ENCODE peak calls at places on chromosomes 11 and 22, in five cellular contexts. N is iris pigment epithelial cell; O is EL; H is aorta; I is CD8-positive, alpha-beta T cell. M is an unnamed sample.

GRCh38 chr11:70384486-70385152 is 13.7 kb upstream of the CTTN start:
- DNase-seq in N (no peak), O (no peak), H (no peak), I (no peak), M (no peak)

GRCh38 chr22:44693756-44694155 is 8.2 kb upstream of the PRR5 start:
- DNase-seq in N (no peak), O (no peak), H (no peak), I (no peak), M (no peak)

GRCh38 chr22:40932396-40932795 is 18.8 kb upstream of the RBX1 start:
- DNase-seq in N (peak; percentile 11), O (no peak), H (no peak), I (no peak), M (no peak)

GRCh38 chr11:93622043-93622442 is 39.4 kb upstream of the CEP295 start:
- DNase-seq in N (no peak), O (no peak), H (no peak), I (no peak), M (no peak)

GRCh38 chr11:91624021-91624420 is 600.6 kb upstream of the FAT3 start:
- DNase-seq in N (no peak), O (no peak), H (no peak), I (no peak), M (no peak)

GRCh38 chr11:100681064-100681502 is 6.0 kb upstream of the ARHGAP42 start:
- DNase-seq in N (peak; percentile 70), O (peak; percentile 23), H (no peak), I (no peak), M (peak; percentile 79)

GRCh38 chr11:110518809-110519514 is 89.2 kb downstream of the FDX1 start:
- DNase-seq in N (peak; percentile 63), O (peak; percentile 51), H (no peak), I (no peak), M (no peak)

GRCh38 chr22:20965888-20966855 is 883 bp upstream of the AIFM3 start:
- DNase-seq in N (no peak), O (no peak), H (no peak), I (no peak), M (no peak)

GRCh38 chr11:124174001-124174400 is 9.1 kb upstream of the OR10D3 start:
- DNase-seq in N (peak; percentile 93), O (peak; percentile 13), H (no peak), I (no peak), M (no peak)

GRCh38 chr11:20021771-20022362 is 138.4 kb downstream of the DBX1 start:
- DNase-seq in N (no peak), O (no peak), H (no peak), I (no peak), M (no peak)

GRCh38 chr11:28566643-28567042 is 458.5 kb downstream of the METTL15 start:
- DNase-seq in N (peak; percentile 98), O (peak; percentile 98), H (peak; percentile 93), I (no peak), M (peak; percentile 37)

GRCh38 chr11:67371549-67372231 is 1.7 kb downstream of the CLCF1 start:
- DNase-seq in N (peak; percentile 65), O (peak; percentile 65), H (no peak), I (no peak), M (peak; percentile 64)

GRCh38 chr11:103624708-103625623 is 411.5 kb upstream of the DDI1 start:
- DNase-seq in N (peak; percentile 86), O (peak; percentile 96), H (no peak), I (no peak), M (no peak)

GRCh38 chr22:46769191-46769675 is 6.8 kb downstream of the TBC1D22A start:
- DNase-seq in N (no peak), O (no peak), H (peak; percentile 68), I (no peak), M (peak; percentile 46)

GRCh38 chr22:49770454-49771265 is 57.0 kb downstream of the BRD1 start:
- DNase-seq in N (no peak), O (no peak), H (peak; percentile 59), I (no peak), M (peak; percentile 28)

GRCh38 chr11:61516675-61517516 is 8.3 kb downstream of the LRRC10B start:
- DNase-seq in N (no peak), O (peak; percentile 37), H (peak; percentile 84), I (peak; percentile 45), M (no peak)

GRCh38 chr11:6568191-6568918 is 35.1 kb downstream of the RRP8 start:
- DNase-seq in N (peak; percentile 78), O (peak; percentile 20), H (peak; percentile 44), I (no peak), M (no peak)

GRCh38 chr22:42280836-42281235 is 10.4 kb upstream of the TCF20 start:
- DNase-seq in N (no peak), O (no peak), H (peak; percentile 36), I (no peak), M (no peak)

GRCh38 chr22:38570841-38571364 is 920 bp upstream of the DMC1 start:
- DNase-seq in N (peak; percentile 24), O (peak; percentile 44), H (peak; percentile 87), I (peak; percentile 7), M (peak; percentile 51)

GRCh38 chr11:74592063-74592440 is 330 bp upstream of the POLD3 start:
- DNase-seq in N (peak; percentile 21), O (no peak), H (no peak), I (no peak), M (no peak)

GRCh38 chr22:45769569-45770210 is 98.1 kb downstream of the ATXN10 start:
- DNase-seq in N (no peak), O (no peak), H (no peak), I (no peak), M (no peak)

GRCh38 chr22:46010951-46011626 is 34.1 kb upstream of the WNT7B start:
- DNase-seq in N (no peak), O (no peak), H (peak; percentile 72), I (no peak), M (peak; percentile 35)

GRCh38 chr22:49955581-49956417 is 4.8 kb upstream of the PIM3 start:
- DNase-seq in N (no peak), O (no peak), H (no peak), I (no peak), M (no peak)

GRCh38 chr22:23073506-23074229 is 3.3 kb downstream of the GNAZ start:
- DNase-seq in N (no peak), O (no peak), H (peak; percentile 67), I (no peak), M (peak; percentile 23)

GRCh38 chr11:11081273-11081672 is 223.4 kb upstream of the ZBED5 start:
- DNase-seq in N (no peak), O (no peak), H (no peak), I (no peak), M (no peak)

GRCh38 chr11:117426297-117426685 is 98.6 kb downstream of the CEP164 start:
- DNase-seq in N (peak; percentile 33), O (peak; percentile 41), H (peak; percentile 88), I (peak; percentile 51), M (peak; percentile 73)

GRCh38 chr11:24833598-24833997 is 336.7 kb downstream of the LUZP2 start:
- DNase-seq in N (no peak), O (no peak), H (no peak), I (no peak), M (no peak)

GRCh38 chr11:92295175-92296137 is 70.8 kb downstream of the FAT3 start:
- DNase-seq in N (no peak), O (peak; percentile 62), H (no peak), I (no peak), M (no peak)

GRCh38 chr11:70073881-70074371 is 4.2 kb upstream of the ANO1 start:
- DNase-seq in N (peak; percentile 26), O (peak; percentile 10), H (peak; percentile 80), I (no peak), M (no peak)

GRCh38 chr11:13120691-13121090 is 111.6 kb downstream of the RASSF10 start:
- DNase-seq in N (peak; percentile 62), O (peak; percentile 85), H (no peak), I (no peak), M (no peak)

GRCh38 chr22:29260601-29261315 is 7.0 kb downstream of the RHBDD3 start:
- DNase-seq in N (no peak), O (no peak), H (no peak), I (no peak), M (no peak)

GRCh38 chr11:69704508-69705245 is 855 bp upstream of the FGF19 start:
- DNase-seq in N (peak; percentile 25), O (peak; percentile 18), H (no peak), I (no peak), M (no peak)

GRCh38 chr22:48492371-48493320 is 1335.0 kb downstream of the BRD1 start:
- DNase-seq in N (peak; percentile 76), O (peak; percentile 63), H (peak; percentile 64), I (no peak), M (peak; percentile 69)

GRCh38 chr11:111913997-111914396 is 1.5 kb downstream of the HSPB2 start:
- DNase-seq in N (peak; percentile 67), O (peak; percentile 82), H (peak; percentile 87), I (no peak), M (no peak)

GRCh38 chr22:46734830-46735453 is 3.1 kb downstream of the CERK start:
- DNase-seq in N (peak; percentile 24), O (no peak), H (no peak), I (peak; percentile 46), M (peak; percentile 79)

GRCh38 chr11:65524010-65524746 is 705 bp upstream of the SCYL1 start:
- DNase-seq in N (no peak), O (no peak), H (peak; percentile 86), I (no peak), M (peak; percentile 75)

GRCh38 chr11:1193326-1194230 is 29.3 kb upstream of the MUC5B start:
- DNase-seq in N (no peak), O (no peak), H (peak; percentile 74), I (no peak), M (peak; percentile 38)

GRCh38 chr11:84130646-84131427 is 844.7 kb upstream of the CCDC90B start:
- DNase-seq in N (peak; percentile 0), O (no peak), H (no peak), I (no peak), M (no peak)

GRCh38 chr11:112902411-112903011 is 58.7 kb upstream of the NCAM1 start:
- DNase-seq in N (peak; percentile 3), O (no peak), H (no peak), I (no peak), M (no peak)

M was measured in lower lobe of right lung.